ENCODE peak calls at places on chromosome X, in six cellular contexts. I, C, O, Q, K and U are unnamed samples.

GRCh38 chrX:25873196-25873595 is 264.9 kb upstream of the MAGEB18 start:
- DNase-seq in I (no peak), C (no peak), O (peak; percentile 49), Q (no peak), K (no peak), U (no peak)

GRCh38 chrX:23901065-23901464 is 6.7 kb downstream of the APOO start:
- DNase-seq in I (no peak), C (no peak), O (peak; percentile 55), Q (no peak), K (no peak), U (no peak)

GRCh38 chrX:68196939-68197791 is 236.1 kb downstream of the OPHN1 start:
- DNase-seq in I (no peak), C (peak; percentile 1), O (peak; percentile 64), Q (peak; percentile 28), K (peak; percentile 53), U (peak; percentile 78)

GRCh38 chrX:12702509-12703091 is 88.6 kb upstream of the PRPS2 start:
- DNase-seq in I (no peak), C (no peak), O (no peak), Q (peak; percentile 28), K (no peak), U (peak; percentile 27)

GRCh38 chrX:115419094-115419493 is 129.6 kb downstream of the LUZP4 start:
- DNase-seq in I (no peak), C (no peak), O (no peak), Q (no peak), K (no peak), U (no peak)

GRCh38 chrX:112356031-112356430 is 273.5 kb upstream of the TRPC5 start:
- DNase-seq in I (no peak), C (no peak), O (no peak), Q (no peak), K (no peak), U (no peak)

GRCh38 chrX:134782796-134783195 is 124.5 kb upstream of the PLAC1 start:
- DNase-seq in I (peak; percentile 0), C (no peak), O (peak; percentile 71), Q (no peak), K (no peak), U (peak; percentile 55)

GRCh38 chrX:46444011-46444410 is 101.2 kb downstream of the ZNF674 start:
- DNase-seq in I (no peak), C (no peak), O (peak; percentile 60), Q (no peak), K (no peak), U (peak; percentile 25)

GRCh38 chrX:39418936-39419659 is 617.8 kb downstream of the MID1IP1 start:
- DNase-seq in I (no peak), C (peak; percentile 24), O (no peak), Q (peak; percentile 28), K (no peak), U (peak; percentile 84)

GRCh38 chrX:103607385-103608304 is at the start of gene TCEAL3:
- DNase-seq in I (no peak), C (peak; percentile 1), O (peak; percentile 34), Q (peak; percentile 63), K (no peak), U (peak; percentile 78)

GRCh38 chrX:54564942-54565341 is 34.9 kb downstream of the GNL3L start:
- DNase-seq in I (no peak), C (no peak), O (peak; percentile 8), Q (no peak), K (no peak), U (no peak)

GRCh38 chrX:68751372-68751771 is 77.4 kb upstream of the EFNB1 start:
- DNase-seq in I (no peak), C (no peak), O (no peak), Q (no peak), K (no peak), U (no peak)

GRCh38 chrX:129566081-129566480 is 26.0 kb downstream of the OCRL start:
- DNase-seq in I (no peak), C (peak; percentile 35), O (peak; percentile 70), Q (no peak), K (no peak), U (no peak)

GRCh38 chrX:18422886-18423285 is 2.5 kb upstream of the CDKL5 start:
- DNase-seq in I (no peak), C (no peak), O (peak; percentile 46), Q (no peak), K (no peak), U (no peak)

GRCh38 chrX:110304884-110305283 is 13.0 kb downstream of the AMMECR1 start:
- DNase-seq in I (no peak), C (no peak), O (no peak), Q (no peak), K (no peak), U (no peak)

GRCh38 chrX:49876750-49877149 is 2.5 kb upstream of the USP27X start:
- DNase-seq in I (peak; percentile 39), C (no peak), O (peak; percentile 38), Q (no peak), K (peak; percentile 56), U (peak; percentile 50)

GRCh38 chrX:37380920-37381319 is 31.8 kb downstream of the PRRG1 start:
- DNase-seq in I (no peak), C (no peak), O (peak; percentile 83), Q (no peak), K (no peak), U (no peak)

GRCh38 chrX:24619647-24620046 is 27.5 kb downstream of the PCYT1B start:
- DNase-seq in I (no peak), C (no peak), O (peak; percentile 17), Q (no peak), K (no peak), U (peak; percentile 8)

GRCh38 chrX:129981752-129982299 is 609 bp upstream of the BCORL1 start:
- DNase-seq in I (no peak), C (no peak), O (no peak), Q (no peak), K (no peak), U (no peak)

GRCh38 chrX:86066998-86067397 is 19.6 kb upstream of the CHM start:
- DNase-seq in I (no peak), C (no peak), O (no peak), Q (no peak), K (no peak), U (peak; percentile 14)

GRCh38 chrX:120736989-120737388 is 107.1 kb upstream of the C1GALT1C1 start:
- DNase-seq in I (no peak), C (no peak), O (peak; percentile 32), Q (no peak), K (no peak), U (no peak)